ENCODE peak calls at places on chromosome 10, in six cellular contexts. Q is left lung, A is HCT116, L is NB4, E is HL-60, V is cardiac fibroblast. H is an unnamed sample.

GRCh38 chr10:121753726-121754476 is 155.7 kb upstream of the FGFR2 start:
- DNase-seq in Q (no peak), A (peak; percentile 28), E (no peak), V (peak; percentile 93), L (peak; percentile 17), H (peak; percentile 92)

GRCh38 chr10:93173867-93174845 is 100.5 kb downstream of the CYP26A1 start:
- DNase-seq in L (no peak), A (no peak), E (no peak), Q (no peak), V (no peak), H (peak; percentile 15)

GRCh38 chr10:98269435-98269912 is 1.5 kb upstream of the LOXL4 start:
- DNase-seq in A (peak; percentile 79), L (no peak), Q (no peak), E (no peak), V (peak; percentile 90), H (peak; percentile 60)

GRCh38 chr10:103678104-103678526 is 177.3 kb downstream of the SH3PXD2A start:
- DNase-seq in Q (peak; percentile 88), E (no peak), L (peak; percentile 49), A (no peak), V (peak; percentile 99), H (peak; percentile 68)

GRCh38 chr10:111208951-111209350 is 132.1 kb downstream of the ADRA2A start:
- DNase-seq in V (no peak), Q (no peak), E (no peak), A (no peak), L (no peak), H (no peak)

GRCh38 chr10:11249134-11249533 is 231.5 kb downstream of the CELF2 start:
- DNase-seq in E (no peak), L (no peak), V (no peak), A (no peak), Q (no peak), H (no peak)

GRCh38 chr10:48258083-48258482 is 16.4 kb downstream of the FRMPD2 start:
- DNase-seq in E (no peak), Q (no peak), L (no peak), A (no peak), V (no peak), H (no peak)

GRCh38 chr10:71390435-71390820 is 6.3 kb upstream of the CDH23 start:
- DNase-seq in L (no peak), A (no peak), E (no peak), V (no peak), Q (no peak), H (no peak)

GRCh38 chr10:76034236-76035009 is 603.0 kb downstream of the LRMDA start:
- DNase-seq in V (no peak), L (no peak), E (no peak), Q (peak; percentile 45), A (no peak), H (no peak)

GRCh38 chr10:130021373-130021950 is 57.4 kb upstream of the EBF3 start:
- DNase-seq in Q (no peak), V (peak; percentile 49), L (peak; percentile 97), A (no peak), E (peak; percentile 67), H (no peak)

GRCh38 chr10:60032723-60033122 is 126.4 kb upstream of the CCDC6 start:
- DNase-seq in E (peak; percentile 67), L (peak; percentile 92), A (peak; percentile 47), Q (no peak), V (peak; percentile 77), H (peak; percentile 80)

GRCh38 chr10:122302315-122302714 is 31.2 kb downstream of the BTBD16 start:
- DNase-seq in E (no peak), L (no peak), V (no peak), A (no peak), Q (no peak), H (no peak)

GRCh38 chr10:80530251-80530650 is 7.5 kb upstream of the SH2D4B start:
- DNase-seq in L (peak; percentile 67), E (peak; percentile 84), V (peak; percentile 53), Q (no peak), A (peak; percentile 27), H (peak; percentile 62)
- TF ChIP-seq CTCF in L (peak; percentile 31), E (peak; percentile 34), V (peak; percentile 38), Q (no peak), A (peak; percentile 50), H (peak; percentile 59)

GRCh38 chr10:44880090-44880715 is 30.9 kb upstream of the TMEM72 start:
- DNase-seq in A (no peak), V (no peak), L (no peak), E (no peak), Q (no peak), H (no peak)

GRCh38 chr10:44881639-44882038 is 29.5 kb upstream of the TMEM72 start:
- DNase-seq in V (no peak), A (no peak), Q (no peak), E (no peak), L (peak; percentile 45), H (no peak)

GRCh38 chr10:44882146-44882720 is 28.9 kb upstream of the TMEM72 start:
- DNase-seq in Q (no peak), V (no peak), E (no peak), L (no peak), A (no peak), H (no peak)

GRCh38 chr10:44879531-44879899 is 31.6 kb upstream of the TMEM72 start:
- DNase-seq in A (no peak), L (no peak), V (no peak), E (no peak), Q (no peak), H (no peak)

GRCh38 chr10:44878704-44879530 is 32.2 kb upstream of the TMEM72 start:
- DNase-seq in V (peak; percentile 86), L (peak; percentile 87), Q (peak; percentile 96), E (peak; percentile 77), A (no peak), H (peak; percentile 73)
- TF ChIP-seq CTCF in V (no peak), L (peak; percentile 41), Q (no peak), E (no peak), A (no peak), H (no peak)

GRCh38 chr10:8444630-8445029 is 390.1 kb downstream of the GATA3 start:
- DNase-seq in V (peak; percentile 13), E (no peak), A (no peak), Q (no peak), L (peak; percentile 1), H (no peak)
- TF ChIP-seq CTCF in V (no peak), E (no peak), A (no peak), Q (no peak), L (no peak), H (no peak)

DNA sequence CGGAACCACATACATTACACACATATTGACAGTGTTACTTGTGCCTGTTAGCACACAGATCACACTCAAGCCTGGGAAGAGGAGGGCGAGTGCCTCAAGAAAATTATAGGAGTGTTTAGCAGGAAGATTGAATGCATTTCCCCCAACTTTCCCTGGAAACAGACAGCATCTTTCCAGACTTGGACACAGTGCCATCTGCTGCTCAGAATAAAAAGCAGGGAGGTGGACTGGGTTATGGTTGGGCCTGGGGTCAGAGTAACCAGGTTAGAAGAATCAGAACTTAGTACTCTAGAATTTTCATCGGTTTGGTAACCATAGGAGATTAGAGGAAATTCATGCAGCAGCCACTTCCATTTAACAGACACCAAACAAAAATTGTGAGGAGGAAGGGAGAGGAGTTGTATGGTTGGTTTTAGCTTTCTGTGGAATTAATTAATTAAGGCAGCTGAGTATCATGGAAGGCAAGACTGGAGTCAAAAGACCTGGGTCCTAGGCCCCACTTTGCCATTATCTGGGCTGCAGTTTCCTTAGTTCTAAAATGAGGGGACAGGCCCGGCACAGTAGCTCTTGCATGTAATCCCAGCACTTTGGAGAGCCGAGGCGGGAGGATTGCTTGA is 43.4 kb upstream of the OPTN start:
- DNase-seq in Q (no peak), L (no peak), V (peak; percentile 16), A (no peak), E (no peak), H (peak; percentile 49)
- TF ChIP-seq CTCF in Q (peak; percentile 23), L (peak; percentile 15), V (peak; percentile 35), A (peak; percentile 63), E (no peak), H (peak; percentile 80)

GRCh38 chr10:13399752-13400151 is 51.7 kb upstream of the SEPHS1 start:
- DNase-seq in L (no peak), V (no peak), A (no peak), E (no peak), Q (no peak), H (no peak)

GRCh38 chr10:13401142-13401541 is 53.0 kb upstream of the SEPHS1 start:
- DNase-seq in L (no peak), Q (no peak), V (no peak), A (no peak), E (no peak), H (no peak)

GRCh38 chr10:13404305-13404759 is 56.2 kb upstream of the SEPHS1 start:
- DNase-seq in V (no peak), A (no peak), Q (no peak), E (no peak), L (no peak), H (no peak)

GRCh38 chr10:13400196-13400965 is 52.3 kb upstream of the SEPHS1 start:
- DNase-seq in A (no peak), Q (no peak), L (no peak), E (no peak), V (no peak), H (no peak)

DNA sequence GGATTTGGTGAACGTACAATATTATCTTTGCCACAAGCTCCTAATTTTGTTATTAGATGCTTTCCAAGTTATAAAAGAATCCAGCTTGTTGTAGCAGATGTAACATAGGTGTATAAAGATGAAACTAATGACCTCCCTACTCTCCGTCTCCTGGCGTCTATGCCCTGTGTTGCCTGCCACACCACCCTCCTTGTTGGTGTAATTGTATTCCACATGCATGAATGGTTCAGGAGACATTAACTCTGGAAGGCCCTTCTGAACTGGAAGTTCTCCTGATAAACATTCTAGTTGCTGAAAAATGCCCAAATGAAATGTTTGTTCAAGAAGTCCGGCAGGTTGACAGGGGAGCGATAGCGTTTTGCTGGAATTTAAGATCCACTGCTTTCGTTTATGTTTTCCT is 53.9 kb upstream of the SEPHS1 start:
- DNase-seq in A (no peak), E (no peak), L (no peak), V (no peak), Q (no peak), H (no peak)
- TF ChIP-seq CTCF in A (no peak), E (no peak), L (no peak), V (no peak), Q (no peak), H (no peak)

GRCh38 chr10:101301111-101301731 is 52.7 kb upstream of the BTRC start:
- DNase-seq in Q (no peak), V (peak; percentile 55), A (peak; percentile 63), E (peak; percentile 76), L (peak; percentile 72), H (peak; percentile 85)
- TF ChIP-seq CTCF in Q (no peak), V (peak; percentile 48), A (peak; percentile 84), E (peak; percentile 69), L (peak; percentile 71), H (peak; percentile 94)